ENCODE peak calls at places on chromosomes 4 and X, in four cellular contexts. One of them, this sample, is unnamed.

GRCh38 chr4:83906561-83906960 is 370.7 kb downstream of the GPAT3 start:
- DNase-seq in mammary epithelial cell: no peak
- DNase-seq in astrocyte: peak
- DNase-seq in lower leg skin: no peak
- DNase-seq in this sample: peak

GRCh38 chrX:30620980-30621716 is 32.1 kb upstream of the GK start:
- DNase-seq in lower leg skin: no peak
- DNase-seq in mammary epithelial cell: peak
- DNase-seq in astrocyte: peak
- DNase-seq in this sample: peak

GRCh38 chr4:129429566-129430339 is 333.8 kb downstream of the C4orf33 start:
- DNase-seq in lower leg skin: no peak
- DNase-seq in mammary epithelial cell: peak
- DNase-seq in astrocyte: no peak
- DNase-seq in this sample: no peak

GRCh38 chrX:13691845-13692334 is 3.0 kb downstream of the RAB9A start:
- DNase-seq in lower leg skin: no peak
- DNase-seq in mammary epithelial cell: no peak
- DNase-seq in astrocyte: peak
- DNase-seq in this sample: peak

GRCh38 chrX:71053217-71053621 is 14.9 kb downstream of the SNX12 start:
- DNase-seq in mammary epithelial cell: no peak
- DNase-seq in astrocyte: no peak
- DNase-seq in lower leg skin: no peak
- DNase-seq in this sample: peak

GRCh38 chr4:34814266-34814665 is 1430.0 kb downstream of the ARAP2 start:
- DNase-seq in astrocyte: peak
- DNase-seq in lower leg skin: no peak
- DNase-seq in mammary epithelial cell: no peak
- DNase-seq in this sample: no peak

GRCh38 chr4:11514780-11515432 is 86.2 kb upstream of the HS3ST1 start:
- DNase-seq in lower leg skin: no peak
- DNase-seq in astrocyte: no peak
- DNase-seq in mammary epithelial cell: no peak
- DNase-seq in this sample: no peak

GRCh38 chr4:112410364-112410763 is 105.6 kb downstream of the NEUROG2 start:
- DNase-seq in lower leg skin: no peak
- DNase-seq in astrocyte: no peak
- DNase-seq in mammary epithelial cell: peak
- DNase-seq in this sample: no peak

GRCh38 chr4:86947494-86948120 is 12.8 kb downstream of the AFF1 start:
- DNase-seq in astrocyte: no peak
- DNase-seq in mammary epithelial cell: no peak
- DNase-seq in lower leg skin: no peak
- DNase-seq in this sample: no peak

GRCh38 chrX:18290200-18290599 is 64.3 kb downstream of the SCML2 start:
- DNase-seq in mammary epithelial cell: no peak
- DNase-seq in astrocyte: no peak
- DNase-seq in lower leg skin: no peak
- DNase-seq in this sample: no peak

GRCh38 chrX:150847088-150847487 is 51.4 kb downstream of the CD99L2 start:
- DNase-seq in mammary epithelial cell: no peak
- DNase-seq in astrocyte: no peak
- DNase-seq in lower leg skin: no peak
- DNase-seq in this sample: no peak

GRCh38 chr4:179110356-179110755 is 1668.1 kb upstream of the AGA start:
- DNase-seq in astrocyte: peak
- DNase-seq in mammary epithelial cell: peak
- DNase-seq in lower leg skin: no peak
- DNase-seq in this sample: peak

GRCh38 chr4:88017516-88018302 is 10.3 kb downstream of the PKD2 start:
- DNase-seq in mammary epithelial cell: peak
- DNase-seq in lower leg skin: no peak
- DNase-seq in astrocyte: peak
- DNase-seq in this sample: peak

GRCh38 chrX:31547416-31547815 is 475.6 kb upstream of the FTHL17 start:
- DNase-seq in mammary epithelial cell: no peak
- DNase-seq in astrocyte: peak
- DNase-seq in lower leg skin: no peak
- DNase-seq in this sample: no peak

GRCh38 chr4:6769984-6770420 is 12.5 kb upstream of the KIAA0232 start:
- DNase-seq in mammary epithelial cell: no peak
- DNase-seq in lower leg skin: no peak
- DNase-seq in astrocyte: no peak
- DNase-seq in this sample: no peak

GRCh38 chr4:177047851-177048174 is 255.1 kb upstream of the VEGFC start:
- DNase-seq in mammary epithelial cell: peak
- DNase-seq in lower leg skin: no peak
- DNase-seq in astrocyte: peak
- DNase-seq in this sample: peak

DNA sequence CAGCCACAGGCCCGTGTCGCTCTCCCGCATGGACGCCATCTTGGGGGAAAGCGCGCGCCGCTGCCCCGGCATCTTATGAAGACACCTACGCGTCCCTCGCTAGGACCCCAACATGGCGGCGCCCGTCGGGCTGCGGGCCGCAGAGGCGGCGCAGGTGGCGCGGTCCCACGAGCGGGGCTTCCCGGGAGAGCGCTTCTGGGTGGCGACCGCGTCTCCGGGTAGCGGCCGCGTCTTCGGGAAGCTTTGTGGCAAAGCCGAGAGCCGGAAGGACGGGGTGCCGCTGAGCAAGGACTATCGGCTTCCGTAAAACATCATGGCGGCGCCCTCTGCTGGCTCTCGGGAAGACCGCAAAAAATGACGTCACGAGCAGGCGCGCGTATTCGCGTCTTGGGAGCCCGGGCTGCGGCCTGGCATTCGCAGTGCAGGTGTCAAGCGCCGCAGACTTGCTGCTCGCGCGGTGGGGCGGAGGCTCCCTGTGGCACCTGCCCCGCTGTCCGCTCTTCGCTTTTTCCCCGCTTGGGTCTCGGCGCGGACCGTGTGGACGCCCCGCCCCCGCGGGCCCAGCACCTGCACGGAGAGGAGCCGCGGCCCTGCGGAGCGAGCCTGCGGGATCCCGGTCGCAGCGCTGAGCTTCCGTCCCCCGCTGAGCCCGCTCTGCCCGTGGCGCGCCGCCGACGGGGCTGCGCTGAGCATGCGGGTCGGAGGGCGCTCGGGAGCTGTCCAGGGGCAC is at the start of gene NELFA:
- DNase-seq in astrocyte: peak
- DNase-seq in lower leg skin: peak
- DNase-seq in mammary epithelial cell: peak
- DNase-seq in this sample: peak
- TF ChIP-seq CTCF in astrocyte: no peak
- TF ChIP-seq CTCF in lower leg skin: no peak
- TF ChIP-seq CTCF in mammary epithelial cell: no peak
- TF ChIP-seq CTCF in this sample: peak

GRCh38 chrX:120568609-120569008 is 7.8 kb upstream of the CUL4B start:
- DNase-seq in lower leg skin: no peak
- DNase-seq in astrocyte: no peak
- DNase-seq in mammary epithelial cell: no peak
- DNase-seq in this sample: no peak

GRCh38 chrX:120564925-120565324 is 4.2 kb upstream of the CUL4B start:
- DNase-seq in lower leg skin: no peak
- DNase-seq in astrocyte: no peak
- DNase-seq in mammary epithelial cell: no peak
- DNase-seq in this sample: no peak

GRCh38 chrX:120570201-120570600 is 9.4 kb upstream of the CUL4B start:
- DNase-seq in lower leg skin: no peak
- DNase-seq in mammary epithelial cell: no peak
- DNase-seq in astrocyte: no peak
- DNase-seq in this sample: no peak

GRCh38 chrX:120568047-120568446 is 7.3 kb upstream of the CUL4B start:
- DNase-seq in astrocyte: no peak
- DNase-seq in lower leg skin: no peak
- DNase-seq in mammary epithelial cell: peak
- DNase-seq in this sample: no peak

DNA sequence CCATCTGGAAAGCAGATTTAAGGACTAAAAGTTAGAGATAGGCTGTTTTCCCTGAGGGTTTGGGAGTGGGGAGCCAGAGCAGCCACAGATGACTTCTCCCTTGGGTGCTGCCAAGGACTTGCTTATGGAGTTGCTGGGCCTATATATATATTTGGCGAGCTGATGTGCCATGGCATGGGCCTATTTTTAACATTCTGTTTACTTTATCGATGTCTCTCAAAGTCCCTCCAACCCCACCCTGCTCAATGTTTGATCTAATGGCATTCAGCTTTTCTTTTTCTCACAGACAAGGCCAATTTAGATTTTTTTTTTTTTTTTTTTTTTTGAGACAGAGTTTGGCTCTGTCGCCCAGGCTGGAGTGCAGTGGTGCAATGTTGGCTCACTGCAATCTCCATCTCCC is 6.1 kb upstream of the CUL4B start:
- DNase-seq in lower leg skin: no peak
- DNase-seq in mammary epithelial cell: no peak
- DNase-seq in astrocyte: no peak
- DNase-seq in this sample: no peak
- H3K4me3 ChIP-seq in lower leg skin: no peak
- H3K4me3 ChIP-seq in mammary epithelial cell: no peak
- H3K4me3 ChIP-seq in astrocyte: no peak
- H3K4me3 ChIP-seq in this sample: no peak

GRCh38 chr4:173257732-173258717 is 76.1 kb downstream of the HMGB2 start:
- DNase-seq in astrocyte: peak
- DNase-seq in lower leg skin: no peak
- DNase-seq in mammary epithelial cell: peak
- DNase-seq in this sample: peak
- TF ChIP-seq CTCF in astrocyte: peak
- TF ChIP-seq CTCF in lower leg skin: no peak
- TF ChIP-seq CTCF in mammary epithelial cell: peak
- TF ChIP-seq CTCF in this sample: peak

DNA sequence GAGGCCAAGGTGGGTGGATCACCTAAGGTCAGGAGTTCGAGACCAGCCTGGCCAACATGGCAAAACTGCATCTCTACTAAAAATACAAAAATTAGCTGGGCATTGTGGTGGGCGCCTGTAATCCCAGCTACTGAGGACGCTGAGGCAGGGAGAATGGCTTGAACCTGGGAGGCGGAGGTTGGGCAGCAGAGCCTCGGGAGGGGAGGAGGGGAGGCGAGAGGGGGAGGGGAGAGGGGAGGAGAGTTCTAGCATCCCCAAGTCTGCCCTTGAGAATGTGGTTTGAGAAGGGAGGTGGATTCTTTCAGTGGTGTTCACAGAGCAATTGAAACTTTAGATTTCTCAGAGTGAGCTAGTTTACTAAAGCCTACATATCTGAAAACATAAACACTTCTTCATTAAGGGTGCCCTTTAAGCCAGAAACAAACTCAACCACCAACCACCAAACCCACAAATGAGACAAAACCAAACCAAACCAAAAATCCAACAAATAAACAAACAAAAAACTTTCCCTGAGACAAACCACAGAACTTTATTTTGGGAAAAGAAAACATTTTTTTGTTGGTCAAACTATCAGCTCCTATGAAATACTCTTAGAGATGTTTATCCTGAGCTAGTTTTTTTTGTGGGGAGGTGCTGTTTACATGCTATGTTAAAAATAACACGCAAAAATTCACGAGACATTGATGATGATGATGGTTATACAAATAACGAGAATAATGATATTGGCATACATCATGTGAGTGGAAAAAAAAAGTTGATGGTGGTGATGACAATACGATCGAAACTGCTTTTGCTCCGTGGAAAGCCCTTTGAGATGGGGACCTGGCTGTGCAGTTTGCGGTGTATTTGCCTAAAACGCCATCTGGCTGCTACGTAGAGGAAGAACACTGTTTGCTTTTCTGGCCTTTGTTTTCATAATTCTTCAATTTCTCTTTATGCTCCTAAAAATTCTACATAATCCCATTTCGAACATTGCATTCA is 98.2 kb upstream of the PRKX start:
- DNase-seq in astrocyte: peak
- DNase-seq in lower leg skin: no peak
- DNase-seq in mammary epithelial cell: peak
- DNase-seq in this sample: peak
- H3K4me3 ChIP-seq in astrocyte: no peak
- H3K4me3 ChIP-seq in lower leg skin: no peak
- H3K4me3 ChIP-seq in mammary epithelial cell: no peak
- H3K4me3 ChIP-seq in this sample: no peak

DNA sequence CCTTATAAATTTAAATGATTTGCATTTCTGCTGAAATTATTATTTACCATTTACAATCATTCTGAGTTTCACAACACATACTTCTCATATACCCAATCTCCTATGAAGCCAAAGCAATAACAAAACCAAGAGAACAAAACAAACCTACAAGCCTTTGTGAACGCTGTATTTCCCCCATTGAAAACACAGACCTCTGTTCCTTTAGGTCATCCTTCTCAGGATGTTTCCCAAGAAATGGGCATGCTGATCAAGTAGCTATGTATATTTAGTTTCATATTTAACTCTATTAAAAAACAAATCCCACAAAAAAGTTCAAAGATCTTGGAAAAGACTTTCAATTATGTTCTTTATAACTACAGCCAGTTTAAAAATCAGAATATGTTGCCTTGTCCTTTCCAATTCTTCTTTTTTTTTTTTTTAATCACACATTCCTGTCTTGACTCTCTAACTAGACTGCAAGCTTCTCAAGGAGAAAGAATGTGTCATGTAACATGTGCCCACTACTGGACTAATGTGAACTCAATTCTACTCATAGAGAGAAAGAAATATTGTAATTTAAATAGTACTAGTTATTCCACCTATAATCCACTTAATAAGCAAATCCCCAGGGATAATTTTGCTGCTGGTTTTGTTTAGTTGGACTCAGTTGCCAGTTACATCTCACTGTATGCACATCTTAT is 84.3 kb upstream of the PRSS48 start:
- DNase-seq in mammary epithelial cell: no peak
- DNase-seq in astrocyte: peak
- DNase-seq in lower leg skin: no peak
- DNase-seq in this sample: peak
- TF ChIP-seq CTCF in mammary epithelial cell: no peak
- TF ChIP-seq CTCF in astrocyte: no peak
- TF ChIP-seq CTCF in lower leg skin: no peak
- TF ChIP-seq CTCF in this sample: no peak

GRCh38 chrX:47843363-47843762 is 6.7 kb downstream of the ZNF81 start:
- DNase-seq in lower leg skin: no peak
- DNase-seq in astrocyte: no peak
- DNase-seq in mammary epithelial cell: no peak
- DNase-seq in this sample: no peak

GRCh38 chrX:47840106-47840505 is 3.4 kb downstream of the ZNF81 start:
- DNase-seq in mammary epithelial cell: no peak
- DNase-seq in astrocyte: no peak
- DNase-seq in lower leg skin: no peak
- DNase-seq in this sample: no peak

GRCh38 chrX:47836164-47837072 is at the start of gene ZNF81:
- DNase-seq in mammary epithelial cell: peak
- DNase-seq in astrocyte: peak
- DNase-seq in lower leg skin: peak
- DNase-seq in this sample: peak

GRCh38 chrX:47838361-47838760 is 1.7 kb downstream of the ZNF81 start:
- DNase-seq in mammary epithelial cell: no peak
- DNase-seq in astrocyte: no peak
- DNase-seq in lower leg skin: no peak
- DNase-seq in this sample: no peak
- H3K4me3 ChIP-seq in mammary epithelial cell: no peak
- H3K4me3 ChIP-seq in astrocyte: no peak
- H3K4me3 ChIP-seq in lower leg skin: no peak
- H3K4me3 ChIP-seq in this sample: no peak

GRCh38 chr4:75895744-75896314 is 6.4 kb downstream of the PPEF2 start:
- DNase-seq in lower leg skin: peak
- DNase-seq in astrocyte: no peak
- DNase-seq in mammary epithelial cell: peak
- DNase-seq in this sample: peak
- TF ChIP-seq CTCF in lower leg skin: no peak
- TF ChIP-seq CTCF in astrocyte: peak
- TF ChIP-seq CTCF in mammary epithelial cell: peak
- TF ChIP-seq CTCF in this sample: peak

This sample was measured in choroid plexus epithelial cell.